ENCODE peak calls at places on chromosomes 11 and 22, in six cellular contexts. F, M, C, Z, L and H are unnamed samples.

GRCh38 chr11:119323532-119324033 is 6.7 kb upstream of the MCAM start:
- DNase-seq in M (peak), F (peak), L (peak), Z (peak), C (peak), H (peak)

GRCh38 chr11:17366491-17366890 is 14.9 kb downstream of the NCR3LG1 start:
- DNase-seq in L (no peak), C (no peak), M (no peak), Z (no peak), F (no peak), H (no peak)

GRCh38 chr22:27278986-27279385 is 522.6 kb downstream of the MN1 start:
- DNase-seq in C (no peak), Z (no peak), M (no peak), L (peak), F (no peak), H (no peak)

GRCh38 chr22:46469701-46470100 is 67.7 kb downstream of the CELSR1 start:
- DNase-seq in C (no peak), F (no peak), Z (no peak), L (no peak), M (no peak), H (peak)

GRCh38 chr11:67416416-67417335 is 1.2 kb downstream of the CARNS1 start:
- DNase-seq in L (no peak), F (peak), M (no peak), Z (no peak), C (peak), H (no peak)

GRCh38 chr22:29661355-29661754 is 57.9 kb downstream of the NF2 start:
- DNase-seq in Z (no peak), F (no peak), L (peak), M (no peak), C (no peak), H (peak)

GRCh38 chr22:49892226-49892899 is 25.9 kb downstream of the ALG12 start:
- DNase-seq in C (no peak), F (no peak), L (no peak), M (peak), Z (no peak), H (no peak)

GRCh38 chr11:64102005-64102738 is 63.7 kb downstream of the MACROD1 start:
- DNase-seq in F (no peak), C (no peak), M (no peak), L (no peak), Z (no peak), H (no peak)

GRCh38 chr22:50220603-50221409 is 20.0 kb downstream of the SELENOO start:
- DNase-seq in Z (no peak), C (no peak), F (no peak), M (no peak), L (no peak), H (peak)

GRCh38 chr11:36750349-36750748 is 152.3 kb upstream of the RAG2 start:
- DNase-seq in L (no peak), Z (peak), C (no peak), F (peak), M (no peak), H (no peak)

GRCh38 chr11:35343033-35343598 is 76.2 kb downstream of the SLC1A2 start:
- DNase-seq in Z (no peak), M (no peak), L (no peak), C (peak), F (no peak), H (no peak)

GRCh38 chr22:22235564-22235963 is 9.0 kb upstream of the VPREB1 start:
- DNase-seq in F (peak), Z (peak), L (no peak), C (peak), M (no peak), H (no peak)

GRCh38 chr11:57269580-57270021 is 32.6 kb upstream of the APLNR start:
- DNase-seq in L (no peak), F (no peak), M (no peak), Z (peak), C (no peak), H (no peak)

GRCh38 chr11:69342588-69343330 is 48.8 kb downstream of the MYEOV start:
- DNase-seq in L (peak), Z (no peak), M (peak), F (no peak), C (no peak), H (no peak)

GRCh38 chr11:66089067-66089466 is 19.0 kb downstream of the PACS1 start:
- DNase-seq in M (no peak), F (no peak), L (no peak), Z (no peak), C (no peak), H (no peak)

GRCh38 chr22:46813816-46814597 is 51.6 kb downstream of the TBC1D22A start:
- DNase-seq in C (no peak), Z (peak), M (no peak), F (no peak), L (peak), H (no peak)

GRCh38 chr22:39240841-39241631 is 3.7 kb downstream of the PDGFB start:
- DNase-seq in Z (peak), M (no peak), C (peak), L (no peak), F (no peak), H (no peak)

GRCh38 chr22:19820880-19821522 is 33.7 kb downstream of the GNB1L start:
- DNase-seq in C (no peak), F (peak), M (peak), L (no peak), Z (no peak), H (peak)

GRCh38 chr11:126338346-126339055 is 17.0 kb upstream of the ST3GAL4 start:
- DNase-seq in L (no peak), F (no peak), C (no peak), Z (no peak), M (no peak), H (no peak)

GRCh38 chr22:27863556-27863955 is 55.5 kb downstream of the PITPNB start:
- DNase-seq in M (no peak), C (no peak), L (no peak), F (no peak), Z (no peak), H (no peak)

GRCh38 chr11:116611998-116612620 is 160.7 kb downstream of the BUD13 start:
- DNase-seq in L (no peak), M (no peak), F (no peak), C (no peak), Z (no peak), H (no peak)

GRCh38 chr11:5522308-5522707 is 5.8 kb upstream of the UBQLNL start:
- DNase-seq in F (no peak), C (no peak), Z (peak), M (no peak), L (no peak), H (no peak)

GRCh38 chr11:63613517-63614135 is 607 bp downstream of the PLAAT3 start:
- DNase-seq in Z (peak), L (peak), M (peak), C (peak), F (peak), H (peak)

GRCh38 chr11:116716617-116717016 is 56.2 kb downstream of the BUD13 start:
- DNase-seq in F (no peak), C (no peak), Z (no peak), M (no peak), L (no peak), H (no peak)

GRCh38 chr11:104124979-104125378 is 39.0 kb downstream of the PDGFD start:
- DNase-seq in F (no peak), L (no peak), M (no peak), Z (no peak), C (no peak), H (no peak)

GRCh38 chr22:35315855-35316745 is 16.4 kb downstream of the TOM1 start:
- DNase-seq in C (no peak), L (no peak), F (no peak), M (no peak), Z (no peak), H (no peak)

GRCh38 chr22:42433754-42434153 is 1.6 kb upstream of the NFAM1 start:
- DNase-seq in F (no peak), L (no peak), Z (no peak), C (no peak), M (no peak), H (peak)

GRCh38 chr11:61749607-61750217 is 2.7 kb upstream of the MYRF start:
- DNase-seq in Z (no peak), F (peak), C (no peak), M (peak), L (no peak), H (no peak)

GRCh38 chr11:10502770-10503169 is 38.2 kb downstream of the RNF141 start:
- DNase-seq in C (no peak), Z (no peak), F (no peak), M (no peak), L (no peak), H (no peak)

GRCh38 chr22:23219787-23220484 is 39.6 kb downstream of the BCR start:
- DNase-seq in Z (peak), C (no peak), F (no peak), M (no peak), L (peak), H (no peak)

GRCh38 chr11:2175659-2176058 is 4.0 kb upstream of the TH start:
- DNase-seq in M (no peak), C (no peak), F (no peak), L (peak), Z (peak), H (peak)

GRCh38 chr22:49827853-49828598 is at the start of gene BRD1:
- DNase-seq in C (peak), Z (peak), F (peak), L (peak), M (no peak), H (peak)

GRCh38 chr11:123357990-123358827 is 71.9 kb upstream of the GRAMD1B start:
- DNase-seq in Z (no peak), C (no peak), M (peak), F (peak), L (peak), H (no peak)